ENCODE peak calls at places on chromosomes 4 and X, in six cellular contexts. E is activated CD4-positive, alpha-beta T cell treated with anti-CD3 and anti-CD28 coated beads, Interleukin-2, amount 50 U/mL, for 4 hours; B is Right ventricle myocardium superior; M is H7; L is T-helper 9 cell; R is stimulated activated CD4-positive, alpha-beta T cell treated with anti-CD3 and anti-CD28 coated beads, Interleukin-2, amount 100 ng/mL, for 24 hours. T is an unnamed sample.
A peak's percentile ranks its signal among the peaks of the same experiment; 100 is the strongest.

GRCh38 chr4:73070072-73070385 is 513 bp upstream of the COX18 start:
- DNase-seq in E (no peak), B (no peak), M (no peak), L (no peak), R (no peak), T (no peak)

GRCh38 chrX:37926700-37927099 is 79.3 kb upstream of the DYNLT3 start:
- DNase-seq in E (no peak), B (no peak), M (peak; percentile 3), L (no peak), R (no peak), T (peak; percentile 2)

GRCh38 chr4:109979932-109980717 is 67.4 kb downstream of the EGF start:
- DNase-seq in E (no peak), B (no peak), M (no peak), L (no peak), R (no peak), T (no peak)

GRCh38 chr4:53066155-53066554 is 204.0 kb downstream of the RASL11B start:
- DNase-seq in E (no peak), B (no peak), M (no peak), L (no peak), R (no peak), T (no peak)

GRCh38 chrX:119266364-119266995 is 30.4 kb downstream of the PGRMC1 start:
- DNase-seq in E (peak; percentile 2), B (no peak), M (peak; percentile 28), L (no peak), R (peak; percentile 4), T (peak; percentile 24)

GRCh38 chrX:34140816-34141215 is 8.7 kb upstream of the FAM47A start:
- DNase-seq in E (no peak), B (no peak), M (no peak), L (no peak), R (no peak), T (no peak)

GRCh38 chrX:24391362-24391761 is 30.9 kb downstream of the SUPT20HL1 start:
- DNase-seq in E (no peak), B (no peak), M (no peak), L (no peak), R (no peak), T (no peak)

GRCh38 chrX:16990839-16991238 is 44.4 kb downstream of the REPS2 start:
- DNase-seq in E (no peak), B (no peak), M (no peak), L (no peak), R (no peak), T (no peak)

GRCh38 chrX:37685452-37686347 is at the start of gene XK:
- DNase-seq in E (peak; percentile 0), B (peak; percentile 62), M (peak; percentile 76), L (peak; percentile 9), R (peak; percentile 58), T (peak; percentile 36)

GRCh38 chrX:22056235-22056634 is 24.1 kb downstream of the PHEX start:
- DNase-seq in E (no peak), B (no peak), M (no peak), L (no peak), R (no peak), T (no peak)

GRCh38 chr4:12583286-12583685 is 900.9 kb downstream of the RAB28 start:
- DNase-seq in E (no peak), B (no peak), M (no peak), L (no peak), R (no peak), T (no peak)

GRCh38 chr4:141375855-141376254 is 155.2 kb downstream of the ZNF330 start:
- DNase-seq in E (no peak), B (no peak), M (peak; percentile 46), L (no peak), R (no peak), T (no peak)

GRCh38 chr4:136861081-136861480 is 671.2 kb downstream of the PCDH18 start:
- DNase-seq in E (no peak), B (no peak), M (no peak), L (no peak), R (no peak), T (no peak)

GRCh38 chrX:39409246-39409917 is 608.1 kb downstream of the MID1IP1 start:
- DNase-seq in E (no peak), B (no peak), M (no peak), L (no peak), R (no peak), T (no peak)

GRCh38 chr4:24840826-24841587 is 45.6 kb downstream of the SOD3 start:
- DNase-seq in E (no peak), B (no peak), M (no peak), L (no peak), R (no peak), T (no peak)

GRCh38 chr4:761739-762138 is 56.1 kb downstream of the PCGF3 start:
- DNase-seq in E (no peak), B (peak; percentile 39), M (peak; percentile 29), L (no peak), R (no peak), T (no peak)

GRCh38 chr4:170229021-170229420 is 139.3 kb upstream of the AADAT start:
- DNase-seq in E (no peak), B (no peak), M (no peak), L (no peak), R (no peak), T (no peak)

GRCh38 chr4:40196260-40196659 is 571 bp upstream of the RHOH start:
- DNase-seq in E (no peak), B (no peak), M (no peak), L (no peak), R (no peak), T (no peak)

GRCh38 chrX:16869393-16870094 is 618 bp downstream of the RBBP7 start:
- DNase-seq in E (peak; percentile 13), B (no peak), M (peak; percentile 88), L (peak; percentile 43), R (peak; percentile 65), T (no peak)

T was measured in midbrain.